ENCODE peak calls at places on chromosomes 2 and 18, in four cellular contexts. H is ovary; N is ELR; R is activated T-cell treated with anti-CD3 and anti-CD28 coated beads, Interleukin-2, amount 50 U/mL, for 72 hours. U is an unnamed sample.

GRCh38 chr2:228242591-228242990 is 61.1 kb upstream of the SPHKAP start:
- DNase-seq in H (no peak), N (no peak), R (no peak), U (no peak)

GRCh38 chr18:57806201-57806890 is 3.2 kb upstream of the ATP8B1 start:
- DNase-seq in H (no peak), N (peak), R (no peak), U (no peak)

GRCh38 chr2:162768646-162769045 is 69.9 kb downstream of the KCNH7 start:
- DNase-seq in H (no peak), N (no peak), R (no peak), U (no peak)

GRCh38 chr2:16327311-16327710 is 338.3 kb downstream of the CYRIA start:
- DNase-seq in H (no peak), N (no peak), R (no peak), U (no peak)

GRCh38 chr18:26089247-26090129 is 925 bp downstream of the SS18 start:
- DNase-seq in H (no peak), N (peak), R (peak), U (no peak)

GRCh38 chr2:44769349-44770005 is 172.0 kb upstream of the SIX3 start:
- DNase-seq in H (no peak), N (no peak), R (no peak), U (no peak)

GRCh38 chr2:22291074-22291473 is 1093.9 kb upstream of the KLHL29 start:
- DNase-seq in H (no peak), N (no peak), R (no peak), U (no peak)

GRCh38 chr2:39479696-39480095 is 42.6 kb upstream of the MAP4K3 start:
- DNase-seq in H (no peak), N (no peak), R (no peak), U (no peak)

GRCh38 chr2:109243526-109244425 is 114.8 kb downstream of the SH3RF3 start:
- DNase-seq in H (no peak), N (no peak), R (no peak), U (no peak)

GRCh38 chr2:128307595-128307994 is 11.1 kb downstream of the HS6ST1 start:
- DNase-seq in H (peak), N (no peak), R (no peak), U (no peak)

GRCh38 chr2:189364607-189365006 is 76.7 kb upstream of the WDR75 start:
- DNase-seq in H (no peak), N (no peak), R (no peak), U (no peak)

GRCh38 chr18:61991201-61991600 is 98.4 kb upstream of the RNF152 start:
- DNase-seq in H (no peak), N (peak), R (no peak), U (no peak)

GRCh38 chr18:49833804-49834203 is 20.5 kb upstream of the ACAA2 start:
- DNase-seq in H (no peak), N (no peak), R (no peak), U (no peak)